ENCODE peak calls at places on chromosomes 1 and 21, in six cellular contexts. One of them, this sample, is unnamed.

GRCh38 chr1:53738205-53739108 is 507 bp downstream of the GLIS1 start:
- DNase-seq in progenitor cell of endocrine pancreas: no peak
- DNase-seq in psoas muscle: peak; percentile 53
- DNase-seq in gastrocnemius medialis: no peak
- DNase-seq in mucosa of descending colon: no peak
- DNase-seq in Peyer's patch: no peak
- DNase-seq in this sample: peak; percentile 24

GRCh38 chr1:160520582-160520981 is 2.5 kb downstream of the SLAMF6 start:
- DNase-seq in progenitor cell of endocrine pancreas: no peak
- DNase-seq in psoas muscle: no peak
- DNase-seq in gastrocnemius medialis: no peak
- DNase-seq in mucosa of descending colon: no peak
- DNase-seq in Peyer's patch: no peak
- DNase-seq in this sample: no peak

GRCh38 chr21:46219591-46220239 is 8.9 kb downstream of the LSS start:
- DNase-seq in progenitor cell of endocrine pancreas: no peak
- DNase-seq in psoas muscle: no peak
- DNase-seq in gastrocnemius medialis: no peak
- DNase-seq in mucosa of descending colon: no peak
- DNase-seq in Peyer's patch: peak; percentile 39
- DNase-seq in this sample: no peak

GRCh38 chr1:54407201-54407956 is 1.2 kb upstream of the SSBP3 start:
- DNase-seq in progenitor cell of endocrine pancreas: peak; percentile 47
- DNase-seq in psoas muscle: peak; percentile 59
- DNase-seq in gastrocnemius medialis: peak; percentile 77
- DNase-seq in mucosa of descending colon: peak; percentile 67
- DNase-seq in Peyer's patch: peak; percentile 91
- DNase-seq in this sample: peak; percentile 41

GRCh38 chr1:43251024-43251423 is 18.8 kb upstream of the TMEM125 start:
- DNase-seq in progenitor cell of endocrine pancreas: no peak
- DNase-seq in psoas muscle: no peak
- DNase-seq in gastrocnemius medialis: no peak
- DNase-seq in mucosa of descending colon: no peak
- DNase-seq in Peyer's patch: no peak
- DNase-seq in this sample: no peak

GRCh38 chr21:35476616-35477395 is 427.7 kb upstream of the RUNX1 start:
- DNase-seq in progenitor cell of endocrine pancreas: no peak
- DNase-seq in psoas muscle: no peak
- DNase-seq in gastrocnemius medialis: no peak
- DNase-seq in mucosa of descending colon: no peak
- DNase-seq in Peyer's patch: no peak
- DNase-seq in this sample: no peak

GRCh38 chr21:22490044-22490443 is 1491.8 kb downstream of the NCAM2 start:
- DNase-seq in progenitor cell of endocrine pancreas: no peak
- DNase-seq in psoas muscle: no peak
- DNase-seq in gastrocnemius medialis: no peak
- DNase-seq in mucosa of descending colon: no peak
- DNase-seq in Peyer's patch: no peak
- DNase-seq in this sample: no peak

GRCh38 chr1:7177438-7178126 is 392.3 kb downstream of the CAMTA1 start:
- DNase-seq in progenitor cell of endocrine pancreas: no peak
- DNase-seq in psoas muscle: no peak
- DNase-seq in gastrocnemius medialis: no peak
- DNase-seq in mucosa of descending colon: no peak
- DNase-seq in Peyer's patch: no peak
- DNase-seq in this sample: no peak

GRCh38 chr1:53392460-53392859 is 64.6 kb upstream of the LRP8 start:
- DNase-seq in progenitor cell of endocrine pancreas: no peak
- DNase-seq in psoas muscle: peak; percentile 49
- DNase-seq in gastrocnemius medialis: no peak
- DNase-seq in mucosa of descending colon: no peak
- DNase-seq in Peyer's patch: no peak
- DNase-seq in this sample: no peak

GRCh38 chr1:103337779-103338178 is 187.7 kb upstream of the RNPC3 start:
- DNase-seq in progenitor cell of endocrine pancreas: no peak
- DNase-seq in psoas muscle: no peak
- DNase-seq in gastrocnemius medialis: no peak
- DNase-seq in mucosa of descending colon: no peak
- DNase-seq in Peyer's patch: no peak
- DNase-seq in this sample: no peak

GRCh38 chr1:68625636-68626035 is 128.8 kb upstream of the DEPDC1 start:
- DNase-seq in progenitor cell of endocrine pancreas: no peak
- DNase-seq in psoas muscle: no peak
- DNase-seq in gastrocnemius medialis: no peak
- DNase-seq in mucosa of descending colon: no peak
- DNase-seq in Peyer's patch: no peak
- DNase-seq in this sample: no peak
- TF ChIP-seq CTCF in progenitor cell of endocrine pancreas: no peak
- TF ChIP-seq CTCF in psoas muscle: no peak
- TF ChIP-seq CTCF in gastrocnemius medialis: no peak
- TF ChIP-seq CTCF in mucosa of descending colon: no peak
- TF ChIP-seq CTCF in Peyer's patch: no peak
- TF ChIP-seq CTCF in this sample: no peak

DNA sequence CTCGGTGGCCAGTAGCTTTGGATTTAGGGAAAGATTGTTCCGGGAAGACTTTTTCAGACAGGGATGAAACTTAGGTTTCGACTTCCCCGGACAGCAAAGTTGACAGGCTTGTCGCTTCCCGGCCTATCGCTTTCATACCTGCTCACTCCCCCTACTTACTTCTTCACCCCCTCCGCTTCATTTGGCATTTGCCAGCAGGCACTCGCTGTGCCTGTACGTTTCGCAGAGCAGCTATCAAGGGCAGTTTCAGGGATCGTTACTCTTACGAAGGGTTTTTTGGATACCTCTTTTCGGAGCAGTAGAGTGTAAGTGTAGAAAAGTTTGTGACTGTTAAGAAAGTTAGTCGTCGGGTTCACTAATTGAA is 393 bp downstream of the BLZF1 start:
- DNase-seq in progenitor cell of endocrine pancreas: no peak
- DNase-seq in psoas muscle: no peak
- DNase-seq in gastrocnemius medialis: no peak
- DNase-seq in mucosa of descending colon: peak; percentile 48
- DNase-seq in Peyer's patch: peak; percentile 48
- DNase-seq in this sample: peak; percentile 15
- TF ChIP-seq CTCF in progenitor cell of endocrine pancreas: no peak
- TF ChIP-seq CTCF in psoas muscle: no peak
- TF ChIP-seq CTCF in gastrocnemius medialis: no peak
- TF ChIP-seq CTCF in mucosa of descending colon: no peak
- TF ChIP-seq CTCF in Peyer's patch: no peak
- TF ChIP-seq CTCF in this sample: no peak

GRCh38 chr1:1407101-1407956 is at the start of gene MRPL20:
- DNase-seq in progenitor cell of endocrine pancreas: peak; percentile 79
- DNase-seq in psoas muscle: peak; percentile 98
- DNase-seq in gastrocnemius medialis: peak; percentile 91
- DNase-seq in mucosa of descending colon: peak; percentile 97
- DNase-seq in Peyer's patch: peak; percentile 98
- DNase-seq in this sample: peak; percentile 84

GRCh38 chr1:1406101-1406820 is 832 bp downstream of the MRPL20 start:
- DNase-seq in progenitor cell of endocrine pancreas: no peak
- DNase-seq in psoas muscle: peak; percentile 52
- DNase-seq in gastrocnemius medialis: no peak
- DNase-seq in mucosa of descending colon: peak; percentile 56
- DNase-seq in Peyer's patch: no peak
- DNase-seq in this sample: no peak

GRCh38 chr1:1406821-1407100 is 332 bp downstream of the MRPL20 start:
- DNase-seq in progenitor cell of endocrine pancreas: no peak
- DNase-seq in psoas muscle: no peak
- DNase-seq in gastrocnemius medialis: no peak
- DNase-seq in mucosa of descending colon: no peak
- DNase-seq in Peyer's patch: no peak
- DNase-seq in this sample: no peak

GRCh38 chr1:1411626-1412025 is 4.5 kb upstream of the MRPL20 start:
- DNase-seq in progenitor cell of endocrine pancreas: no peak
- DNase-seq in psoas muscle: peak; percentile 23
- DNase-seq in gastrocnemius medialis: no peak
- DNase-seq in mucosa of descending colon: peak; percentile 37
- DNase-seq in Peyer's patch: no peak
- DNase-seq in this sample: no peak

DNA sequence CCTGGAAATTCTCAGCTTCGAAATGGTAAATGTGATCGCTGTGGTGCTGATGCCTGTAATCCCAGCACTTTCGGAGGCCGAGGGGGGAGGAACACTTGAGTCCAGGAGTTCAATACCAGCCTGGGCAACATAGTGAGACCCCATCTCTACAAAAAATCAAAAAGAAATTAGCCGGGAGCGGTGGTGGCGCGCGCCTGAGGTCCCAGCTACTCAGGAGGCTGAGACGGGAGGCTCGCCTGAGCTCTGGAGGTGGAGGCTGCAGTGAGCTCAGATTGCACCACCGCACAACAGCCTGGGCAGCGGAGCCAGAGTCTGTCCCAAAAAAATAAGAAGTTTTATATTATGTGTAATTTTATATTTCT is 845 bp upstream of the MRPL20 start:
- DNase-seq in progenitor cell of endocrine pancreas: no peak
- DNase-seq in psoas muscle: no peak
- DNase-seq in gastrocnemius medialis: no peak
- DNase-seq in mucosa of descending colon: no peak
- DNase-seq in Peyer's patch: no peak
- DNase-seq in this sample: no peak
- TF ChIP-seq CTCF in progenitor cell of endocrine pancreas: no peak
- TF ChIP-seq CTCF in psoas muscle: no peak
- TF ChIP-seq CTCF in gastrocnemius medialis: no peak
- TF ChIP-seq CTCF in mucosa of descending colon: no peak
- TF ChIP-seq CTCF in Peyer's patch: no peak
- TF ChIP-seq CTCF in this sample: no peak

DNA sequence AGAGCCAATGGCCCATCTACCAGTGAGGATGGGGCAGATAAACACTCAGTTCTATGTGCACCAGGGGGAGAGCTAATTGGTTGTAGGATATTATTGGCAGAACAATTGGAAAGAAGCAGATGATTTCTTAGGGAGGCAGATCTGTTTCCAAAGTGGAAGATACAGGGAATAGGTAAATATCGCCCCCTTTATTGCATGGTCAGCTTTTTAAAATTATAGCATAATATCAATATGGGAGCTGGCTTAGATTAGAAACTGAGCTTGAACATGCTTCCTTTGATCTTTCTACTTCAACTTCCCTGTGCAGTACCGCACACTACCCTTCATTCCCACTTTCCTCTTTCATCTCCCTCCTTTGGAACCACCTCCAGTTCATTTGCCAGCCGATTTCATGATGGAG is 64.0 kb upstream of the PLXNA2 start:
- DNase-seq in progenitor cell of endocrine pancreas: no peak
- DNase-seq in psoas muscle: no peak
- DNase-seq in gastrocnemius medialis: no peak
- DNase-seq in mucosa of descending colon: no peak
- DNase-seq in Peyer's patch: no peak
- DNase-seq in this sample: no peak
- TF ChIP-seq CTCF in progenitor cell of endocrine pancreas: no peak
- TF ChIP-seq CTCF in psoas muscle: no peak
- TF ChIP-seq CTCF in gastrocnemius medialis: no peak
- TF ChIP-seq CTCF in mucosa of descending colon: no peak
- TF ChIP-seq CTCF in Peyer's patch: no peak
- TF ChIP-seq CTCF in this sample: no peak

DNA sequence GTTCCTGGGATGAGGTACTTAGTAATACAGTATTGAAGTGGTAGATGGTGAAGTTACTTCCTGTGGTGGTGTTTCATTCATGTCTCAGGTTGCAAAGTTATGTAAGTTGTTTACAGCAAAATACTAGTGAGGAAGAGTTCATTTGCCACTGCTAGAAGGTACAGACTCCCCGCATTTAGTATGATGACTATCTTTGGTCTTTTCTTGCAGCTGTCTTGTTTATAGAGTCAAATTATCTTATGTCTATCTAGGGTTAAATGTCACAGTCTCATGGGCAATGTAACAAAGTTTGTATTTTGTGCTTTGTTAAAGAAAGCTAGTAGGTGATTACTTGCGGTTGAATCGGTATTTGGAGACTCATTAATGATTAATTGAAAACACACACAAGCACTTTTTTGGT is 50.2 kb downstream of the LRRC8D start:
- DNase-seq in progenitor cell of endocrine pancreas: no peak
- DNase-seq in psoas muscle: no peak
- DNase-seq in gastrocnemius medialis: no peak
- DNase-seq in mucosa of descending colon: no peak
- DNase-seq in Peyer's patch: no peak
- DNase-seq in this sample: no peak
- TF ChIP-seq CTCF in progenitor cell of endocrine pancreas: no peak
- TF ChIP-seq CTCF in psoas muscle: no peak
- TF ChIP-seq CTCF in gastrocnemius medialis: no peak
- TF ChIP-seq CTCF in mucosa of descending colon: no peak
- TF ChIP-seq CTCF in Peyer's patch: no peak
- TF ChIP-seq CTCF in this sample: no peak

DNA sequence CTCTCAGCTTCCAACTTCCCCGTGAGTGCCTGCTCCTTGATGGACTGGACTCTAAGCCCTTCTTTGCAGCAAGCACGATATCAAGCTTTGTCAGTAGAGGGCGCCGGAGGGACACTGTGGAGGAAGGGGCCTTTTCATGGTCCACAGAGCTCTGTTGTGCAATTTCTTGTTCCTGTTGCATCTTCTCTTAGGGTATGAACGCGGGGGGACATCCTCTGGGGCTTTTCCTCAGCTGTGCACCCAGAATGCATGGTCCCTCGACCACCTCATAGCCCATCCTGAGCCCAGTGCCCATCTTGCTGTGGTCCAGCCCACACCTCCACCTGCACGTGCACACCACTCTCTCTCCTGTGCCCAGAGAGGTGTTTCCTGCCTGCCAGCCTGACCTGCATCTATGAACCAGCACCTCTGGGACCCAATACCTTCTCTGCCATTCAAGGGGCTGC is 556.8 kb downstream of the PTPRU start:
- DNase-seq in progenitor cell of endocrine pancreas: peak; percentile 91
- DNase-seq in psoas muscle: peak; percentile 81
- DNase-seq in gastrocnemius medialis: peak; percentile 38
- DNase-seq in mucosa of descending colon: no peak
- DNase-seq in Peyer's patch: peak; percentile 84
- DNase-seq in this sample: peak; percentile 98
- TF ChIP-seq CTCF in progenitor cell of endocrine pancreas: peak; percentile 91
- TF ChIP-seq CTCF in psoas muscle: peak; percentile 81
- TF ChIP-seq CTCF in gastrocnemius medialis: peak; percentile 31
- TF ChIP-seq CTCF in mucosa of descending colon: peak; percentile 55
- TF ChIP-seq CTCF in Peyer's patch: peak; percentile 66
- TF ChIP-seq CTCF in this sample: peak; percentile 72